ENCODE peak calls at places on chromosomes 12 and 14, in eight cellular contexts. One of them, this sample, is unnamed. For H3K4me1 and H3K27me3, the result is how much of the 10 kb centered on the place peaks cover.

GRCh38 chr14:104601786-104602185 is 2.8 kb downstream of the TMEM179 start:
- DNase-seq in A673: no peak
- DNase-seq in PC-9: no peak
- DNase-seq in sigmoid colon: peak
- DNase-seq in hepatocyte: peak
- DNase-seq in pancreas: peak
- DNase-seq in heart right ventricle: no peak
- DNase-seq in colonic mucosa: no peak
- DNase-seq in this sample: no peak

GRCh38 chr14:101246894-101247853 is 314.1 kb upstream of the DIO3 start:
- DNase-seq in A673: no peak
- DNase-seq in PC-9: no peak
- DNase-seq in sigmoid colon: no peak
- DNase-seq in hepatocyte: no peak
- DNase-seq in pancreas: peak
- DNase-seq in heart right ventricle: no peak
- DNase-seq in colonic mucosa: peak
- DNase-seq in this sample: peak

GRCh38 chr12:103924761-103925641 is 5.2 kb upstream of the HSP90B1 start:
- DNase-seq in A673: peak
- DNase-seq in PC-9: no peak
- DNase-seq in sigmoid colon: no peak
- DNase-seq in hepatocyte: peak
- DNase-seq in pancreas: no peak
- DNase-seq in heart right ventricle: no peak
- DNase-seq in colonic mucosa: no peak
- DNase-seq in this sample: no peak

GRCh38 chr14:101444116-101444515 is 117.2 kb upstream of the DIO3 start:
- DNase-seq in A673: no peak
- DNase-seq in PC-9: no peak
- DNase-seq in sigmoid colon: no peak
- DNase-seq in hepatocyte: no peak
- DNase-seq in pancreas: no peak
- DNase-seq in heart right ventricle: no peak
- DNase-seq in colonic mucosa: no peak
- DNase-seq in this sample: no peak

GRCh38 chr12:60393093-60393492 is 797.3 kb downstream of the SLC16A7 start:
- DNase-seq in A673: no peak
- DNase-seq in PC-9: no peak
- DNase-seq in sigmoid colon: no peak
- DNase-seq in hepatocyte: no peak
- DNase-seq in pancreas: no peak
- DNase-seq in heart right ventricle: no peak
- DNase-seq in colonic mucosa: no peak
- DNase-seq in this sample: no peak

GRCh38 chr12:122491991-122492390 is 8.7 kb downstream of the ZCCHC8 start:
- DNase-seq in A673: no peak
- DNase-seq in PC-9: no peak
- DNase-seq in sigmoid colon: no peak
- DNase-seq in hepatocyte: no peak
- DNase-seq in pancreas: no peak
- DNase-seq in heart right ventricle: no peak
- DNase-seq in colonic mucosa: no peak
- DNase-seq in this sample: no peak

GRCh38 chr12:103729499-103729898 is 111.5 kb downstream of the NT5DC3 start:
- DNase-seq in A673: no peak
- DNase-seq in PC-9: no peak
- DNase-seq in sigmoid colon: no peak
- DNase-seq in hepatocyte: no peak
- DNase-seq in pancreas: no peak
- DNase-seq in heart right ventricle: no peak
- DNase-seq in colonic mucosa: no peak
- DNase-seq in this sample: no peak

GRCh38 chr14:104135904-104136471 is 2.4 kb upstream of the KIF26A start:
- DNase-seq in A673: no peak
- DNase-seq in PC-9: no peak
- DNase-seq in sigmoid colon: no peak
- DNase-seq in hepatocyte: no peak
- DNase-seq in pancreas: peak
- DNase-seq in heart right ventricle: no peak
- DNase-seq in colonic mucosa: no peak
- DNase-seq in this sample: peak

GRCh38 chr14:56807586-56808168 is 2.6 kb downstream of the OTX2 start:
- DNase-seq in A673: peak
- DNase-seq in PC-9: no peak
- DNase-seq in sigmoid colon: no peak
- DNase-seq in hepatocyte: no peak
- DNase-seq in pancreas: no peak
- DNase-seq in heart right ventricle: no peak
- DNase-seq in colonic mucosa: no peak
- DNase-seq in this sample: no peak

GRCh38 chr12:132323171-132324010 is 6.0 kb downstream of the GALNT9 start:
- DNase-seq in A673: no peak
- DNase-seq in PC-9: no peak
- DNase-seq in sigmoid colon: no peak
- DNase-seq in hepatocyte: no peak
- DNase-seq in pancreas: no peak
- DNase-seq in heart right ventricle: no peak
- DNase-seq in colonic mucosa: no peak
- DNase-seq in this sample: no peak

GRCh38 chr12:119594399-119594730 is 791 bp downstream of the TMEM233 start:
- DNase-seq in A673: peak
- DNase-seq in PC-9: no peak
- DNase-seq in sigmoid colon: no peak
- DNase-seq in hepatocyte: no peak
- DNase-seq in pancreas: no peak
- DNase-seq in heart right ventricle: no peak
- DNase-seq in colonic mucosa: no peak
- DNase-seq in this sample: no peak

GRCh38 chr12:121812320-121812871 is 8.6 kb downstream of the SETD1B start:
- DNase-seq in A673: peak
- DNase-seq in PC-9: peak
- DNase-seq in sigmoid colon: peak
- DNase-seq in hepatocyte: peak
- DNase-seq in pancreas: peak
- DNase-seq in heart right ventricle: no peak
- DNase-seq in colonic mucosa: peak
- DNase-seq in this sample: peak

GRCh38 chr12:86148071-86148470 is 108.1 kb downstream of the MGAT4C start:
- DNase-seq in A673: no peak
- DNase-seq in PC-9: no peak
- DNase-seq in sigmoid colon: no peak
- DNase-seq in hepatocyte: no peak
- DNase-seq in pancreas: no peak
- DNase-seq in heart right ventricle: no peak
- DNase-seq in colonic mucosa: no peak
- DNase-seq in this sample: no peak

GRCh38 chr12:12379831-12380730 is 23.2 kb downstream of the BORCS5 start:
- DNase-seq in A673: no peak
- DNase-seq in PC-9: no peak
- DNase-seq in sigmoid colon: no peak
- DNase-seq in hepatocyte: no peak
- DNase-seq in pancreas: no peak
- DNase-seq in heart right ventricle: no peak
- DNase-seq in colonic mucosa: no peak
- DNase-seq in this sample: no peak

GRCh38 chr12:49813131-49813530 is 15.1 kb downstream of the NCKAP5L start:
- DNase-seq in A673: no peak
- DNase-seq in PC-9: no peak
- DNase-seq in sigmoid colon: no peak
- DNase-seq in hepatocyte: no peak
- DNase-seq in pancreas: no peak
- DNase-seq in heart right ventricle: no peak
- DNase-seq in colonic mucosa: no peak
- DNase-seq in this sample: no peak

GRCh38 chr12:89352492-89353187 is at the start of gene DUSP6:
- DNase-seq in A673: peak
- DNase-seq in PC-9: peak
- DNase-seq in sigmoid colon: peak
- DNase-seq in hepatocyte: peak
- DNase-seq in pancreas: peak
- DNase-seq in heart right ventricle: peak
- DNase-seq in colonic mucosa: peak
- DNase-seq in this sample: peak

GRCh38 chr12:2895511-2895910 is 4.8 kb downstream of the TULP3 start:
- DNase-seq in A673: no peak
- DNase-seq in PC-9: no peak
- DNase-seq in sigmoid colon: no peak
- DNase-seq in hepatocyte: no peak
- DNase-seq in pancreas: no peak
- DNase-seq in heart right ventricle: no peak
- DNase-seq in colonic mucosa: no peak
- DNase-seq in this sample: no peak

GRCh38 chr14:95535226-95536021 is 574 bp downstream of the GLRX5 start:
- DNase-seq in A673: no peak
- DNase-seq in PC-9: no peak
- DNase-seq in sigmoid colon: no peak
- DNase-seq in hepatocyte: peak
- DNase-seq in pancreas: peak
- DNase-seq in heart right ventricle: no peak
- DNase-seq in colonic mucosa: no peak
- DNase-seq in this sample: no peak
- H3K4me1 ChIP-seq in A673: under half
- H3K4me1 ChIP-seq in PC-9: under half
- H3K4me1 ChIP-seq in sigmoid colon: half or more
- H3K4me1 ChIP-seq in hepatocyte: under half
- H3K4me1 ChIP-seq in pancreas: under half
- H3K4me1 ChIP-seq in heart right ventricle: half or more
- H3K4me1 ChIP-seq in colonic mucosa: under half
- H3K4me1 ChIP-seq in this sample: under half

DNA sequence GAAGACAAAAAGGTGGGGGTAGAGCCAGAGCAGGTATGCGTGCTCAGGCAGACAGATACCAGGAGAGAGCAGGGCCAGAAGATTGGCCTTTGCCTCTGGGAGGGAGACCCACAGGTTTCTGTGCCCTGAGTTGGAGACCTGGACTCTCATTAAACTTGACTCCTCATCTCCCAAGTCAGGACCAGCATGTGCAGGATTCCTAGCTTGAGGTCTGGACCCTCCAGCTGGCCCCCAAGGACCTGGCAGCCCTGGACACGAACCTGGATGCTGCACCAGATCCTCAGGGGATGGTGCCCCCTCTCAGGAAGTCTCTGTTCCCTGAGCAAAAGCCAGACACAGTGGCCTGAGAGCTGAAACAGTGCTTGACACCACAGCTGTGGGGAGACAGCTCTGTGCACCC is 10.5 kb upstream of the KRT73 start:
- DNase-seq in A673: no peak
- DNase-seq in PC-9: no peak
- DNase-seq in sigmoid colon: no peak
- DNase-seq in hepatocyte: no peak
- DNase-seq in pancreas: no peak
- DNase-seq in heart right ventricle: no peak
- DNase-seq in colonic mucosa: no peak
- DNase-seq in this sample: no peak
- H3K27me3 ChIP-seq in A673: under half
- H3K27me3 ChIP-seq in PC-9: under half
- H3K27me3 ChIP-seq in sigmoid colon: under half
- H3K27me3 ChIP-seq in hepatocyte: under half
- H3K27me3 ChIP-seq in pancreas: under half
- H3K27me3 ChIP-seq in heart right ventricle: under half
- H3K27me3 ChIP-seq in colonic mucosa: under half
- H3K27me3 ChIP-seq in this sample: under half

GRCh38 chr12:43287991-43288390 is 264.0 kb downstream of the ADAMTS20 start:
- DNase-seq in A673: no peak
- DNase-seq in PC-9: no peak
- DNase-seq in sigmoid colon: no peak
- DNase-seq in hepatocyte: peak
- DNase-seq in pancreas: no peak
- DNase-seq in heart right ventricle: no peak
- DNase-seq in colonic mucosa: no peak
- DNase-seq in this sample: peak

GRCh38 chr12:43284441-43284840 is 267.6 kb downstream of the ADAMTS20 start:
- DNase-seq in A673: no peak
- DNase-seq in PC-9: no peak
- DNase-seq in sigmoid colon: no peak
- DNase-seq in hepatocyte: no peak
- DNase-seq in pancreas: no peak
- DNase-seq in heart right ventricle: no peak
- DNase-seq in colonic mucosa: no peak
- DNase-seq in this sample: no peak

GRCh38 chr12:43283206-43283605 is 268.8 kb downstream of the ADAMTS20 start:
- DNase-seq in A673: no peak
- DNase-seq in PC-9: no peak
- DNase-seq in sigmoid colon: no peak
- DNase-seq in hepatocyte: no peak
- DNase-seq in pancreas: no peak
- DNase-seq in heart right ventricle: no peak
- DNase-seq in colonic mucosa: no peak
- DNase-seq in this sample: no peak

GRCh38 chr12:43282106-43282505 is 269.9 kb downstream of the ADAMTS20 start:
- DNase-seq in A673: peak
- DNase-seq in PC-9: no peak
- DNase-seq in sigmoid colon: no peak
- DNase-seq in hepatocyte: peak
- DNase-seq in pancreas: no peak
- DNase-seq in heart right ventricle: no peak
- DNase-seq in colonic mucosa: no peak
- DNase-seq in this sample: no peak

DNA sequence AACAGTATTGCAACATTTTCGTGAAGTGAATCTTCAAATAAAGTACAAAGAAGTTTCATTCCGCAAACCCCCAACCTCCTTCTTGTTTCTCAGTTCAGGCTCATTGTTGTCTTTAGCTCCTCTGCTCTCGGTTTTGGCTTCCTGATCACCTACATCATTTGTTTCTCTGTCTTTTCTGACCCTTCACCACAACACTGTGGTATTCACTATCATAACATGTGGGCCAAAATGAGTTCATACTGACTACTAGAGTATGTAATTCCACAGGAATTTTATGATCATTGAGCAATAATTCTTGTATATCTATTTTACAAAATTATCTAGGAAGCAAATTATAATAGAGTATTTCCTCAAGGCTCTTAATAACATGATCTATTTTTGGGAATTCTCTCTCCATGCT is 266.8 kb downstream of the ADAMTS20 start:
- DNase-seq in A673: no peak
- DNase-seq in PC-9: no peak
- DNase-seq in sigmoid colon: no peak
- DNase-seq in hepatocyte: no peak
- DNase-seq in pancreas: no peak
- DNase-seq in heart right ventricle: no peak
- DNase-seq in colonic mucosa: no peak
- DNase-seq in this sample: no peak
- H3K4me1 ChIP-seq in A673: under half
- H3K4me1 ChIP-seq in PC-9: under half
- H3K4me1 ChIP-seq in sigmoid colon: under half
- H3K4me1 ChIP-seq in hepatocyte: under half
- H3K4me1 ChIP-seq in pancreas: under half
- H3K4me1 ChIP-seq in heart right ventricle: under half
- H3K4me1 ChIP-seq in colonic mucosa: under half
- H3K4me1 ChIP-seq in this sample: under half

DNA sequence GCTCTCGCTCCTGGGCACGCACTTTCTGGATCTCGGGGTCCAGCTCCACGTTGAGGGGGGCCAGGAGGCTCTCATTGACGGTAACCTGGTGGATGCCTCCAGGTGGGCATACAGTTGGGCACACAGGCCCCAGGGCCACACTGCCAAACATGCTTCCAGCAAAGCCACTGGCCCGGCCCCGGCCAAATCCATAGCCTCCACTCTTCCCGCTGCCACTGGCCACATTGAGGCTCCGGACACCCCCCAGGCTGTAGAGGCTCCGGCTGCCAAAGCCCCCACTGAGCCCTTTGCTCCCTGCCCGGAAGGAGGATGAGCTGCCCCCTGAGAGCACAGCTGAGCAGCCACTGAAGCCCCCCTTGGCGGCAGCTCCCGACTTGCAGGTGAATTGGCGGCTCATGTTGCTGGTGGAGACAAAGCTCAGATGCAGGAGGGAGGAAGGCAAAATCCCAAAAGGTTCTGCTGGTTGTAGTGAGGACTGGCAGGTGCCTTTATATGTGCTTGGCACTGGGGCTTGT is at the start of gene KRT71:
- DNase-seq in A673: no peak
- DNase-seq in PC-9: no peak
- DNase-seq in sigmoid colon: no peak
- DNase-seq in hepatocyte: no peak
- DNase-seq in pancreas: no peak
- DNase-seq in heart right ventricle: no peak
- DNase-seq in colonic mucosa: no peak
- DNase-seq in this sample: no peak
- H3K27me3 ChIP-seq in A673: under half
- H3K27me3 ChIP-seq in PC-9: under half
- H3K27me3 ChIP-seq in sigmoid colon: under half
- H3K27me3 ChIP-seq in hepatocyte: under half
- H3K27me3 ChIP-seq in pancreas: under half
- H3K27me3 ChIP-seq in heart right ventricle: under half
- H3K27me3 ChIP-seq in colonic mucosa: under half
- H3K27me3 ChIP-seq in this sample: under half

This sample was measured in Caco-2.